ENCODE peak calls at places on chromosomes 11 and 22, in five cellular contexts. One of them, this sample, is unnamed.

GRCh38 chr22:27609411-27610029 is 192.0 kb downstream of the MN1 start:
- DNase-seq in stromal cell of bone marrow: no peak
- DNase-seq in activated T-cell treated with anti-CD3 and anti-CD28 coated beads for 1 hour: no peak
- DNase-seq in activated CD4-positive, alpha-beta T cell treated with anti-CD3 and anti-CD28 coated beads for 48 hours: no peak
- DNase-seq in amygdala: peak
- DNase-seq in this sample: no peak

GRCh38 chr22:49638788-49639187 is 188.9 kb downstream of the BRD1 start:
- DNase-seq in stromal cell of bone marrow: no peak
- DNase-seq in activated T-cell treated with anti-CD3 and anti-CD28 coated beads for 1 hour: no peak
- DNase-seq in activated CD4-positive, alpha-beta T cell treated with anti-CD3 and anti-CD28 coated beads for 48 hours: no peak
- DNase-seq in amygdala: peak
- DNase-seq in this sample: no peak

GRCh38 chr11:89437317-89437716 is 53.9 kb downstream of the NOX4 start:
- DNase-seq in stromal cell of bone marrow: no peak
- DNase-seq in activated T-cell treated with anti-CD3 and anti-CD28 coated beads for 1 hour: no peak
- DNase-seq in activated CD4-positive, alpha-beta T cell treated with anti-CD3 and anti-CD28 coated beads for 48 hours: no peak
- DNase-seq in amygdala: no peak
- DNase-seq in this sample: no peak

GRCh38 chr22:36734171-36735058 is 30.9 kb upstream of the CACNG2 start:
- DNase-seq in stromal cell of bone marrow: peak
- DNase-seq in activated T-cell treated with anti-CD3 and anti-CD28 coated beads for 1 hour: no peak
- DNase-seq in activated CD4-positive, alpha-beta T cell treated with anti-CD3 and anti-CD28 coated beads for 48 hours: no peak
- DNase-seq in amygdala: no peak
- DNase-seq in this sample: no peak

GRCh38 chr11:23233075-23233474 is 372.8 kb upstream of the CCDC179 start:
- DNase-seq in stromal cell of bone marrow: peak
- DNase-seq in activated T-cell treated with anti-CD3 and anti-CD28 coated beads for 1 hour: no peak
- DNase-seq in activated CD4-positive, alpha-beta T cell treated with anti-CD3 and anti-CD28 coated beads for 48 hours: no peak
- DNase-seq in amygdala: no peak
- DNase-seq in this sample: no peak

GRCh38 chr11:102155676-102156075 is 45.4 kb downstream of the YAP1 start:
- DNase-seq in stromal cell of bone marrow: no peak
- DNase-seq in activated T-cell treated with anti-CD3 and anti-CD28 coated beads for 1 hour: no peak
- DNase-seq in activated CD4-positive, alpha-beta T cell treated with anti-CD3 and anti-CD28 coated beads for 48 hours: no peak
- DNase-seq in amygdala: no peak
- DNase-seq in this sample: no peak

GRCh38 chr11:61637287-61637686 is 42.9 kb upstream of the DAGLA start:
- DNase-seq in stromal cell of bone marrow: no peak
- DNase-seq in activated T-cell treated with anti-CD3 and anti-CD28 coated beads for 1 hour: no peak
- DNase-seq in activated CD4-positive, alpha-beta T cell treated with anti-CD3 and anti-CD28 coated beads for 48 hours: no peak
- DNase-seq in amygdala: no peak
- DNase-seq in this sample: no peak

GRCh38 chr11:106723071-106723470 is 295.2 kb downstream of the GUCY1A2 start:
- DNase-seq in stromal cell of bone marrow: no peak
- DNase-seq in activated T-cell treated with anti-CD3 and anti-CD28 coated beads for 1 hour: no peak
- DNase-seq in activated CD4-positive, alpha-beta T cell treated with anti-CD3 and anti-CD28 coated beads for 48 hours: no peak
- DNase-seq in amygdala: no peak
- DNase-seq in this sample: no peak

GRCh38 chr11:7004482-7004881 is 15.7 kb downstream of the ZNF214 start:
- DNase-seq in stromal cell of bone marrow: peak
- DNase-seq in activated T-cell treated with anti-CD3 and anti-CD28 coated beads for 1 hour: no peak
- DNase-seq in activated CD4-positive, alpha-beta T cell treated with anti-CD3 and anti-CD28 coated beads for 48 hours: no peak
- DNase-seq in amygdala: peak
- DNase-seq in this sample: no peak

GRCh38 chr22:36971726-36972125 is 47.5 kb downstream of the TST start:
- DNase-seq in stromal cell of bone marrow: no peak
- DNase-seq in activated T-cell treated with anti-CD3 and anti-CD28 coated beads for 1 hour: no peak
- DNase-seq in activated CD4-positive, alpha-beta T cell treated with anti-CD3 and anti-CD28 coated beads for 48 hours: no peak
- DNase-seq in amygdala: no peak
- DNase-seq in this sample: no peak

GRCh38 chr11:60924110-60924905 is at the start of gene TMEM132A:
- DNase-seq in stromal cell of bone marrow: peak
- DNase-seq in activated T-cell treated with anti-CD3 and anti-CD28 coated beads for 1 hour: no peak
- DNase-seq in activated CD4-positive, alpha-beta T cell treated with anti-CD3 and anti-CD28 coated beads for 48 hours: peak
- DNase-seq in amygdala: peak
- DNase-seq in this sample: no peak

GRCh38 chr11:44862546-44863101 is 88.1 kb downstream of the TP53I11 start:
- DNase-seq in stromal cell of bone marrow: no peak
- DNase-seq in activated T-cell treated with anti-CD3 and anti-CD28 coated beads for 1 hour: no peak
- DNase-seq in activated CD4-positive, alpha-beta T cell treated with anti-CD3 and anti-CD28 coated beads for 48 hours: no peak
- DNase-seq in amygdala: no peak
- DNase-seq in this sample: no peak

GRCh38 chr11:78177216-78177615 is 11.2 kb downstream of the KCTD21 start:
- DNase-seq in stromal cell of bone marrow: no peak
- DNase-seq in activated T-cell treated with anti-CD3 and anti-CD28 coated beads for 1 hour: no peak
- DNase-seq in activated CD4-positive, alpha-beta T cell treated with anti-CD3 and anti-CD28 coated beads for 48 hours: no peak
- DNase-seq in amygdala: no peak
- DNase-seq in this sample: no peak

GRCh38 chr11:65078151-65078550 is 5.7 kb downstream of the CDCA5 start:
- DNase-seq in stromal cell of bone marrow: no peak
- DNase-seq in activated T-cell treated with anti-CD3 and anti-CD28 coated beads for 1 hour: peak
- DNase-seq in activated CD4-positive, alpha-beta T cell treated with anti-CD3 and anti-CD28 coated beads for 48 hours: peak
- DNase-seq in amygdala: no peak
- DNase-seq in this sample: peak

GRCh38 chr22:39880722-39881121 is 12.8 kb downstream of the ENTHD1 start:
- DNase-seq in stromal cell of bone marrow: no peak
- DNase-seq in activated T-cell treated with anti-CD3 and anti-CD28 coated beads for 1 hour: no peak
- DNase-seq in activated CD4-positive, alpha-beta T cell treated with anti-CD3 and anti-CD28 coated beads for 48 hours: no peak
- DNase-seq in amygdala: no peak
- DNase-seq in this sample: no peak

GRCh38 chr11:44731685-44732411 is 5.1 kb downstream of the TSPAN18 start:
- DNase-seq in stromal cell of bone marrow: no peak
- DNase-seq in activated T-cell treated with anti-CD3 and anti-CD28 coated beads for 1 hour: no peak
- DNase-seq in activated CD4-positive, alpha-beta T cell treated with anti-CD3 and anti-CD28 coated beads for 48 hours: no peak
- DNase-seq in amygdala: no peak
- DNase-seq in this sample: no peak

GRCh38 chr11:6489338-6489737 is 7.7 kb upstream of the DNHD1 start:
- DNase-seq in stromal cell of bone marrow: no peak
- DNase-seq in activated T-cell treated with anti-CD3 and anti-CD28 coated beads for 1 hour: no peak
- DNase-seq in activated CD4-positive, alpha-beta T cell treated with anti-CD3 and anti-CD28 coated beads for 48 hours: no peak
- DNase-seq in amygdala: no peak
- DNase-seq in this sample: no peak

GRCh38 chr22:37940698-37941376 is 12.6 kb downstream of the C22orf23 start:
- DNase-seq in stromal cell of bone marrow: peak
- DNase-seq in activated T-cell treated with anti-CD3 and anti-CD28 coated beads for 1 hour: no peak
- DNase-seq in activated CD4-positive, alpha-beta T cell treated with anti-CD3 and anti-CD28 coated beads for 48 hours: no peak
- DNase-seq in amygdala: no peak
- DNase-seq in this sample: no peak

GRCh38 chr22:20748082-20748481 is 25.8 kb upstream of the SERPIND1 start:
- DNase-seq in stromal cell of bone marrow: no peak
- DNase-seq in activated T-cell treated with anti-CD3 and anti-CD28 coated beads for 1 hour: no peak
- DNase-seq in activated CD4-positive, alpha-beta T cell treated with anti-CD3 and anti-CD28 coated beads for 48 hours: no peak
- DNase-seq in amygdala: no peak
- DNase-seq in this sample: no peak

GRCh38 chr11:105142167-105142566 is 2.6 kb upstream of the CARD18 start:
- DNase-seq in stromal cell of bone marrow: no peak
- DNase-seq in activated T-cell treated with anti-CD3 and anti-CD28 coated beads for 1 hour: no peak
- DNase-seq in activated CD4-positive, alpha-beta T cell treated with anti-CD3 and anti-CD28 coated beads for 48 hours: no peak
- DNase-seq in amygdala: no peak
- DNase-seq in this sample: no peak